ENCODE peak calls at places on chromosomes 11 and 22, in six cellular contexts. C, X, F, G, P and O are unnamed samples.

GRCh38 chr11:7671807-7672206 is 1.5 kb downstream of the CYB5R2 start:
- DNase-seq in C (no peak), X (no peak), F (no peak), G (no peak), P (no peak), O (no peak)

GRCh38 chr11:31487848-31488247 is 21.6 kb downstream of the IMMP1L start:
- DNase-seq in C (no peak), X (no peak), F (no peak), G (peak), P (no peak), O (no peak)

GRCh38 chr22:23243006-23243573 is 62.8 kb downstream of the BCR start:
- DNase-seq in C (no peak), X (no peak), F (no peak), G (no peak), P (peak), O (no peak)

GRCh38 chr11:73416711-73417265 is 40.6 kb downstream of the RELT start:
- DNase-seq in C (no peak), X (no peak), F (no peak), G (no peak), P (no peak), O (no peak)

GRCh38 chr11:115321602-115322289 is 182.5 kb downstream of the CADM1 start:
- DNase-seq in C (no peak), X (no peak), F (no peak), G (no peak), P (no peak), O (no peak)

GRCh38 chr11:66619080-66619554 is 2.7 kb downstream of the RBM14 start:
- DNase-seq in C (no peak), X (no peak), F (peak), G (no peak), P (no peak), O (no peak)

GRCh38 chr11:1570896-1571759 is 943 bp downstream of the DUSP8 start:
- DNase-seq in C (no peak), X (no peak), F (no peak), G (no peak), P (peak), O (peak)

GRCh38 chr11:20913113-20913512 is 243.7 kb downstream of the NELL1 start:
- DNase-seq in C (no peak), X (no peak), F (no peak), G (no peak), P (no peak), O (no peak)

GRCh38 chr22:40637181-40638150 is 947 bp upstream of the MRTFA start:
- DNase-seq in C (peak), X (peak), F (no peak), G (peak), P (peak), O (peak)

GRCh38 chr22:23258826-23259170 is 78.5 kb downstream of the BCR start:
- DNase-seq in C (no peak), X (no peak), F (no peak), G (no peak), P (no peak), O (no peak)

GRCh38 chr11:17413414-17414316 is 25.2 kb upstream of the KCNJ11 start:
- DNase-seq in C (peak), X (no peak), F (no peak), G (no peak), P (no peak), O (peak)

GRCh38 chr22:17479129-17479528 is 84.2 kb upstream of the SLC25A18 start:
- DNase-seq in C (no peak), X (no peak), F (no peak), G (no peak), P (peak), O (no peak)